ENCODE peak calls at places on chromosomes 6 and 20, in ten cellular contexts. K, M, A, D, L, Z, B, C, S and E are unnamed samples.

GRCh38 chr6:27294409-27294808 is 17.7 kb downstream of the POM121L2 start:
- DNase-seq in K (no peak), M (no peak), A (no peak), D (no peak), L (no peak), Z (no peak), B (no peak), C (no peak), S (no peak), E (no peak)

GRCh38 chr6:126919947-126920346 is 198.5 kb upstream of the RSPO3 start:
- DNase-seq in K (no peak), M (no peak), A (peak), D (no peak), L (no peak), Z (no peak), B (no peak), C (peak), S (no peak), E (peak)

GRCh38 chr20:2700913-2701620 is 8.5 kb downstream of the EBF4 start:
- DNase-seq in K (peak), M (no peak), A (no peak), D (no peak), L (no peak), Z (no peak), B (no peak), C (no peak), S (no peak), E (no peak)

GRCh38 chr6:162119349-162119748 is 608.2 kb downstream of the PRKN start:
- DNase-seq in K (no peak), M (peak), A (no peak), D (no peak), L (no peak), Z (no peak), B (no peak), C (no peak), S (no peak), E (no peak)

GRCh38 chr6:105346052-105346451 is 56.8 kb downstream of the PREP start:
- DNase-seq in K (no peak), M (no peak), A (no peak), D (no peak), L (no peak), Z (no peak), B (no peak), C (peak), S (no peak), E (no peak)

GRCh38 chr20:25606094-25606640 is 17.6 kb downstream of the NANP start:
- DNase-seq in K (no peak), M (no peak), A (no peak), D (no peak), L (no peak), Z (no peak), B (no peak), C (no peak), S (no peak), E (no peak)

GRCh38 chr20:41095110-41095969 is 42.0 kb upstream of the PLCG1 start:
- DNase-seq in K (peak), M (peak), A (no peak), D (peak), L (no peak), Z (peak), B (peak), C (peak), S (peak), E (peak)

GRCh38 chr6:43243649-43244321 is 504 bp downstream of the TTBK1 start:
- DNase-seq in K (peak), M (no peak), A (no peak), D (no peak), L (no peak), Z (no peak), B (no peak), C (no peak), S (no peak), E (no peak)

GRCh38 chr6:129643968-129644367 is 66.0 kb downstream of the ARHGAP18 start:
- DNase-seq in K (no peak), M (no peak), A (no peak), D (no peak), L (no peak), Z (no peak), B (no peak), C (no peak), S (no peak), E (no peak)

GRCh38 chr20:29689411-29690225 is 1567.8 kb upstream of the DEFB115 start:
- DNase-seq in K (no peak), M (no peak), A (no peak), D (no peak), L (peak), Z (peak), B (no peak), C (no peak), S (peak), E (no peak)

GRCh38 chr6:127301199-127301700 is 34.6 kb downstream of the RNF146 start:
- DNase-seq in K (no peak), M (no peak), A (no peak), D (no peak), L (no peak), Z (no peak), B (no peak), C (peak), S (no peak), E (no peak)

GRCh38 chr6:64013061-64013410 is 377.4 kb downstream of the PHF3 start:
- DNase-seq in K (no peak), M (no peak), A (no peak), D (no peak), L (no peak), Z (no peak), B (no peak), C (no peak), S (no peak), E (no peak)

GRCh38 chr6:16130437-16130891 is 1.6 kb downstream of the MYLIP start:
- DNase-seq in K (no peak), M (peak), A (no peak), D (no peak), L (no peak), Z (no peak), B (no peak), C (peak), S (no peak), E (no peak)

GRCh38 chr6:84606860-84607259 is 157.5 kb downstream of the TBX18 start:
- DNase-seq in K (no peak), M (no peak), A (no peak), D (no peak), L (no peak), Z (no peak), B (no peak), C (peak), S (no peak), E (no peak)

GRCh38 chr20:50379049-50379990 is 130.9 kb upstream of the PTPN1 start:
- DNase-seq in K (no peak), M (peak), A (peak), D (no peak), L (no peak), Z (no peak), B (no peak), C (peak), S (no peak), E (peak)

GRCh38 chr6:138086573-138087196 is 20.5 kb downstream of the PERP start:
- DNase-seq in K (no peak), M (no peak), A (no peak), D (no peak), L (no peak), Z (no peak), B (no peak), C (peak), S (no peak), E (no peak)

GRCh38 chr6:134288538-134289203 is 29.2 kb downstream of the SGK1 start:
- DNase-seq in K (no peak), M (no peak), A (peak), D (no peak), L (peak), Z (no peak), B (no peak), C (peak), S (no peak), E (peak)

GRCh38 chr20:48149887-48150286 is 364.6 kb upstream of the SULF2 start:
- DNase-seq in K (no peak), M (no peak), A (no peak), D (no peak), L (no peak), Z (no peak), B (no peak), C (no peak), S (no peak), E (no peak)